ENCODE peak calls at places on chromosome 14, in eight cellular contexts. B, G, T, Z, N, V, S and R are unnamed samples.

GRCh38 chr14:103633391-103633790 is 4.4 kb downstream of the KLC1 start:
- DNase-seq in B (no peak), G (no peak), T (no peak), Z (no peak), N (no peak), V (no peak), S (no peak), R (no peak)

GRCh38 chr14:68510201-68510600 is 282.7 kb downstream of the ZFP36L1 start:
- DNase-seq in B (peak; percentile 52), G (peak; percentile 72), T (peak; percentile 85), Z (no peak), N (no peak), V (no peak), S (peak; percentile 39), R (no peak)

GRCh38 chr14:26004342-26004741 is 593.5 kb downstream of the NOVA1 start:
- DNase-seq in B (no peak), G (no peak), T (no peak), Z (no peak), N (no peak), V (no peak), S (no peak), R (no peak)

GRCh38 chr14:80212025-80212402 is 710 bp upstream of the DIO2 start:
- DNase-seq in B (no peak), G (peak; percentile 69), T (no peak), Z (no peak), N (no peak), V (no peak), S (no peak), R (no peak)

GRCh38 chr14:70988452-70988851 is 81.2 kb downstream of the PCNX1 start:
- DNase-seq in B (no peak), G (no peak), T (no peak), Z (no peak), N (no peak), V (no peak), S (no peak), R (no peak)

GRCh38 chr14:67622675-67623074 is 3.0 kb downstream of the ARG2 start:
- DNase-seq in B (no peak), G (peak; percentile 92), T (peak; percentile 69), Z (no peak), N (no peak), V (peak; percentile 30), S (no peak), R (peak; percentile 32)

GRCh38 chr14:49961270-49962222 is 68.7 kb downstream of the ARF6 start:
- DNase-seq in B (no peak), G (no peak), T (no peak), Z (no peak), N (no peak), V (no peak), S (no peak), R (no peak)

GRCh38 chr14:31224808-31225207 is 17.2 kb upstream of the HECTD1 start:
- DNase-seq in B (no peak), G (no peak), T (no peak), Z (no peak), N (no peak), V (no peak), S (no peak), R (no peak)

GRCh38 chr14:69850086-69850735 is 29.0 kb upstream of the SMOC1 start:
- DNase-seq in B (no peak), G (no peak), T (no peak), Z (no peak), N (no peak), V (no peak), S (no peak), R (no peak)

GRCh38 chr14:105495990-105496830 is 5.2 kb downstream of the TEDC1 start:
- DNase-seq in B (no peak), G (no peak), T (peak; percentile 60), Z (no peak), N (no peak), V (no peak), S (no peak), R (no peak)

GRCh38 chr14:101251812-101252442 is 309.4 kb upstream of the DIO3 start:
- DNase-seq in B (no peak), G (no peak), T (no peak), Z (no peak), N (no peak), V (no peak), S (no peak), R (no peak)

GRCh38 chr14:72716471-72716870 is 177.4 kb downstream of the DPF3 start:
- DNase-seq in B (no peak), G (no peak), T (peak; percentile 24), Z (no peak), N (no peak), V (no peak), S (no peak), R (no peak)

GRCh38 chr14:93150227-93151206 is 34.2 kb downstream of the MOAP1 start:
- DNase-seq in B (no peak), G (peak; percentile 20), T (no peak), Z (no peak), N (no peak), V (no peak), S (no peak), R (no peak)

GRCh38 chr14:74582910-74583581 is 29.0 kb downstream of the LTBP2 start:
- DNase-seq in B (no peak), G (peak; percentile 73), T (peak; percentile 85), Z (no peak), N (peak; percentile 74), V (no peak), S (no peak), R (no peak)

GRCh38 chr14:71918955-71919354 is 13.3 kb upstream of the RGS6 start:
- DNase-seq in B (no peak), G (no peak), T (no peak), Z (no peak), N (no peak), V (no peak), S (no peak), R (no peak)